ENCODE peak calls at places on chromosomes 4 and X, in five cellular contexts. One of them, this sample, is unnamed.
A peak's percentile ranks its signal among the peaks of the same experiment; 100 is the strongest.

GRCh38 chr4:172809319-172809718 is 359.3 kb upstream of the GALNT7 start:
- DNase-seq in ovary: no peak
- DNase-seq in esophagus squamous epithelium: no peak
- DNase-seq in spleen: no peak
- DNase-seq in stomach: no peak
- DNase-seq in this sample: no peak

GRCh38 chr4:15690020-15690809 is 8.6 kb downstream of the FAM200B start:
- DNase-seq in ovary: no peak
- DNase-seq in esophagus squamous epithelium: no peak
- DNase-seq in spleen: no peak
- DNase-seq in stomach: no peak
- DNase-seq in this sample: peak; percentile 68

GRCh38 chr4:100257567-100257966 is 67.3 kb upstream of the DDIT4L start:
- DNase-seq in ovary: no peak
- DNase-seq in esophagus squamous epithelium: no peak
- DNase-seq in spleen: no peak
- DNase-seq in stomach: no peak
- DNase-seq in this sample: no peak

GRCh38 chr4:10371869-10372471 is 85.3 kb downstream of the ZNF518B start:
- DNase-seq in ovary: no peak
- DNase-seq in esophagus squamous epithelium: no peak
- DNase-seq in spleen: peak; percentile 80
- DNase-seq in stomach: no peak
- DNase-seq in this sample: no peak

GRCh38 chrX:66049056-66049455 is 9.2 kb upstream of the VSIG4 start:
- DNase-seq in ovary: no peak
- DNase-seq in esophagus squamous epithelium: no peak
- DNase-seq in spleen: no peak
- DNase-seq in stomach: no peak
- DNase-seq in this sample: no peak

GRCh38 chr4:174375422-174375821 is 91.7 kb downstream of the CEP44 start:
- DNase-seq in ovary: no peak
- DNase-seq in esophagus squamous epithelium: no peak
- DNase-seq in spleen: no peak
- DNase-seq in stomach: no peak
- DNase-seq in this sample: no peak

GRCh38 chr4:93827272-93827947 is 1.1 kb upstream of the ATOH1 start:
- DNase-seq in ovary: no peak
- DNase-seq in esophagus squamous epithelium: no peak
- DNase-seq in spleen: no peak
- DNase-seq in stomach: no peak
- DNase-seq in this sample: no peak

GRCh38 chrX:138745215-138745614 is 33.7 kb upstream of the FGF13 start:
- DNase-seq in ovary: peak; percentile 19
- DNase-seq in esophagus squamous epithelium: no peak
- DNase-seq in spleen: no peak
- DNase-seq in stomach: no peak
- DNase-seq in this sample: no peak

GRCh38 chrX:51837926-51838325 is 55.5 kb upstream of the MAGED1 start:
- DNase-seq in ovary: peak; percentile 75
- DNase-seq in esophagus squamous epithelium: no peak
- DNase-seq in spleen: no peak
- DNase-seq in stomach: peak; percentile 41
- DNase-seq in this sample: peak; percentile 9

GRCh38 chr4:141331534-141332358 is 111.1 kb downstream of the ZNF330 start:
- DNase-seq in ovary: no peak
- DNase-seq in esophagus squamous epithelium: no peak
- DNase-seq in spleen: no peak
- DNase-seq in stomach: no peak
- DNase-seq in this sample: no peak

GRCh38 chrX:18676470-18676869 is 4.6 kb upstream of the RS1 start:
- DNase-seq in ovary: peak; percentile 32
- DNase-seq in esophagus squamous epithelium: no peak
- DNase-seq in spleen: no peak
- DNase-seq in stomach: no peak
- DNase-seq in this sample: no peak

GRCh38 chr4:132770776-132771175 is 378.3 kb upstream of the PCDH10 start:
- DNase-seq in ovary: no peak
- DNase-seq in esophagus squamous epithelium: no peak
- DNase-seq in spleen: no peak
- DNase-seq in stomach: no peak
- DNase-seq in this sample: no peak

GRCh38 chrX:151346931-151347543 is 50.0 kb upstream of the VMA21 start:
- DNase-seq in ovary: no peak
- DNase-seq in esophagus squamous epithelium: no peak
- DNase-seq in spleen: no peak
- DNase-seq in stomach: no peak
- DNase-seq in this sample: no peak

GRCh38 chr4:95867919-95868318 is 28.0 kb downstream of the PDHA2 start:
- DNase-seq in ovary: no peak
- DNase-seq in esophagus squamous epithelium: no peak
- DNase-seq in spleen: no peak
- DNase-seq in stomach: no peak
- DNase-seq in this sample: no peak

GRCh38 chr4:99264927-99265326 is 25.9 kb downstream of the ADH1A start:
- DNase-seq in ovary: no peak
- DNase-seq in esophagus squamous epithelium: no peak
- DNase-seq in spleen: no peak
- DNase-seq in stomach: no peak
- DNase-seq in this sample: no peak

GRCh38 chr4:150152764-150153163 is 74.5 kb downstream of the DCLK2 start:
- DNase-seq in ovary: no peak
- DNase-seq in esophagus squamous epithelium: no peak
- DNase-seq in spleen: no peak
- DNase-seq in stomach: no peak
- DNase-seq in this sample: no peak

GRCh38 chr4:153538408-153539057 is 72.4 kb downstream of the TMEM131L start:
- DNase-seq in ovary: peak; percentile 50
- DNase-seq in esophagus squamous epithelium: no peak
- DNase-seq in spleen: no peak
- DNase-seq in stomach: no peak
- DNase-seq in this sample: no peak

GRCh38 chrX:10505726-10506125 is 114.7 kb downstream of the MID1 start:
- DNase-seq in ovary: no peak
- DNase-seq in esophagus squamous epithelium: no peak
- DNase-seq in spleen: no peak
- DNase-seq in stomach: no peak
- DNase-seq in this sample: no peak

GRCh38 chr4:85681194-85681803 is 206.3 kb downstream of the ARHGAP24 start:
- DNase-seq in ovary: no peak
- DNase-seq in esophagus squamous epithelium: no peak
- DNase-seq in spleen: no peak
- DNase-seq in stomach: no peak
- DNase-seq in this sample: peak; percentile 44

GRCh38 chr4:38805530-38806145 is 1.0 kb upstream of the TLR1 start:
- DNase-seq in ovary: peak; percentile 29
- DNase-seq in esophagus squamous epithelium: no peak
- DNase-seq in spleen: peak; percentile 79
- DNase-seq in stomach: no peak
- DNase-seq in this sample: no peak

GRCh38 chr4:186161138-186161537 is 30.2 kb upstream of the CYP4V2 start:
- DNase-seq in ovary: no peak
- DNase-seq in esophagus squamous epithelium: no peak
- DNase-seq in spleen: no peak
- DNase-seq in stomach: no peak
- DNase-seq in this sample: no peak

GRCh38 chrX:72461288-72461687 is 111.4 kb downstream of the HDAC8 start:
- DNase-seq in ovary: no peak
- DNase-seq in esophagus squamous epithelium: no peak
- DNase-seq in spleen: no peak
- DNase-seq in stomach: no peak
- DNase-seq in this sample: no peak

GRCh38 chr4:158250321-158250720 is 40.0 kb downstream of the TMEM144 start:
- DNase-seq in ovary: no peak
- DNase-seq in esophagus squamous epithelium: no peak
- DNase-seq in spleen: no peak
- DNase-seq in stomach: no peak
- DNase-seq in this sample: no peak

GRCh38 chr4:110165382-110166285 is 32.8 kb downstream of the ELOVL6 start:
- DNase-seq in ovary: no peak
- DNase-seq in esophagus squamous epithelium: no peak
- DNase-seq in spleen: no peak
- DNase-seq in stomach: no peak
- DNase-seq in this sample: no peak

GRCh38 chr4:156686120-156686519 is 285.5 kb downstream of the PDGFC start:
- DNase-seq in ovary: no peak
- DNase-seq in esophagus squamous epithelium: no peak
- DNase-seq in spleen: no peak
- DNase-seq in stomach: no peak
- DNase-seq in this sample: peak; percentile 59

GRCh38 chr4:532588-533317 is 33.7 kb downstream of the PIGG start:
- DNase-seq in ovary: no peak
- DNase-seq in esophagus squamous epithelium: no peak
- DNase-seq in spleen: peak; percentile 47
- DNase-seq in stomach: no peak
- DNase-seq in this sample: no peak

GRCh38 chrX:16137416-16138107 is 14.2 kb downstream of the GRPR start:
- DNase-seq in ovary: no peak
- DNase-seq in esophagus squamous epithelium: no peak
- DNase-seq in spleen: no peak
- DNase-seq in stomach: no peak
- DNase-seq in this sample: no peak

GRCh38 chr4:172666711-172667368 is 501.8 kb upstream of the GALNT7 start:
- DNase-seq in ovary: no peak
- DNase-seq in esophagus squamous epithelium: no peak
- DNase-seq in spleen: no peak
- DNase-seq in stomach: no peak
- DNase-seq in this sample: peak; percentile 52

GRCh38 chr4:14767142-14767541 is 235.1 kb upstream of the CPEB2 start:
- DNase-seq in ovary: no peak
- DNase-seq in esophagus squamous epithelium: no peak
- DNase-seq in spleen: no peak
- DNase-seq in stomach: no peak
- DNase-seq in this sample: no peak

GRCh38 chrX:136259543-136259942 is 8.3 kb upstream of the MAP7D3 start:
- DNase-seq in ovary: peak; percentile 39
- DNase-seq in esophagus squamous epithelium: no peak
- DNase-seq in spleen: no peak
- DNase-seq in stomach: no peak
- DNase-seq in this sample: no peak

GRCh38 chr4:21656832-21657231 is 291.7 kb downstream of the KCNIP4 start:
- DNase-seq in ovary: no peak
- DNase-seq in esophagus squamous epithelium: no peak
- DNase-seq in spleen: no peak
- DNase-seq in stomach: no peak
- DNase-seq in this sample: peak; percentile 68

GRCh38 chrX:41144873-41145272 is 59.6 kb downstream of the USP9X start:
- DNase-seq in ovary: no peak
- DNase-seq in esophagus squamous epithelium: no peak
- DNase-seq in spleen: no peak
- DNase-seq in stomach: no peak
- DNase-seq in this sample: no peak

GRCh38 chrX:72243472-72243871 is 4.6 kb upstream of the ERCC6L start:
- DNase-seq in ovary: no peak
- DNase-seq in esophagus squamous epithelium: no peak
- DNase-seq in spleen: no peak
- DNase-seq in stomach: no peak
- DNase-seq in this sample: no peak

DNA sequence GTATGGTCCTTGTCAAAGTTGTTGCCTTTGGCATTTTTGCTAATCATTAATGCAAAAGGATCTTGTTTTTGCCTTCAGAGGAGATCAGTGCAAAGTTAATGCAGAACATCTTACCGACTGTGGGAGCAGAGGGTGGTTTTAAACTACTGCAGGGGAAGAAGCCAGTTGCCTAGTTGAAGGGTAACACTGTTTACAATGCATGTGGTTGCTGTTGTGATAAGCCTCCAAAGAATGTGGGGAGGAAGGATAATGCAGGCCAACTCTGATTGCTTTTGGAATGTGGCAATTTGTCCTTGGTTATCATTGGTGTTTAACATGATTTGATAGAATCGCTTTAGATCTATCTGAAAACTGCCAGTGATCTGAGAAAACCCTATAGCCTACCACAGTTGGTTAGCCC is 204.3 kb upstream of the TLL1 start:
- DNase-seq in ovary: no peak
- DNase-seq in esophagus squamous epithelium: no peak
- DNase-seq in spleen: no peak
- DNase-seq in stomach: no peak
- DNase-seq in this sample: peak; percentile 52
- H3K4me3 ChIP-seq in ovary: no peak overlapping the region
- H3K4me3 ChIP-seq in esophagus squamous epithelium: no peak overlapping the region
- H3K4me3 ChIP-seq in spleen: no peak overlapping the region
- H3K4me3 ChIP-seq in stomach: no peak overlapping the region
- H3K4me3 ChIP-seq in this sample: no peak overlapping the region

DNA sequence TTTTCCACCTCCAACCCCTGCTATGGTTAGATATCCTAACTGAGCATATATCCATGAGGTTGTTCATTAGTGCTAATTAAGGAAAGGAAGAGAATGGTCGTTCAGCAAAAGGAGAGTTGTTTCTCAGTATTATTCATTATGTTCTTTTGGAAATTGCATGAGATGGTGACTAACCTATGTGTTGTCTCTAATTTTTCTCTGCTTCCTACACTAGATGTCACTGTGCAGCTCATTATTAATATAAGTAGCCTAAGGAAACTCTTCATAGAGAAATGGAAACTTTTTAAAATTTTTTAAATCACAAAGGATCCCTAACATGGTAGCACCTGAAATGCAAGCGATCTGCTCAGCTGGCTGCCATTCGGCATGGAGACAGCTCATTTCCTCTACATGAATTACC is 67.7 kb upstream of the FAM9A start:
- DNase-seq in ovary: no peak
- DNase-seq in esophagus squamous epithelium: no peak
- DNase-seq in spleen: no peak
- DNase-seq in stomach: no peak
- DNase-seq in this sample: no peak
- TF ChIP-seq CTCF in ovary: no peak
- TF ChIP-seq CTCF in esophagus squamous epithelium: no peak
- TF ChIP-seq CTCF in spleen: no peak
- TF ChIP-seq CTCF in stomach: no peak
- TF ChIP-seq CTCF in this sample: peak; percentile 32

GRCh38 chr4:40897557-40898203 is 147.9 kb downstream of the NSUN7 start:
- DNase-seq in ovary: peak; percentile 74
- DNase-seq in esophagus squamous epithelium: no peak
- DNase-seq in spleen: peak; percentile 89
- DNase-seq in stomach: peak; percentile 75
- DNase-seq in this sample: no peak
- H3K4me3 ChIP-seq in ovary: no peak overlapping the region
- H3K4me3 ChIP-seq in esophagus squamous epithelium: no peak overlapping the region
- H3K4me3 ChIP-seq in spleen: peak overlapping the region; percentile 45
- H3K4me3 ChIP-seq in stomach: no peak overlapping the region
- H3K4me3 ChIP-seq in this sample: peak overlapping the region; percentile 41

DNA sequence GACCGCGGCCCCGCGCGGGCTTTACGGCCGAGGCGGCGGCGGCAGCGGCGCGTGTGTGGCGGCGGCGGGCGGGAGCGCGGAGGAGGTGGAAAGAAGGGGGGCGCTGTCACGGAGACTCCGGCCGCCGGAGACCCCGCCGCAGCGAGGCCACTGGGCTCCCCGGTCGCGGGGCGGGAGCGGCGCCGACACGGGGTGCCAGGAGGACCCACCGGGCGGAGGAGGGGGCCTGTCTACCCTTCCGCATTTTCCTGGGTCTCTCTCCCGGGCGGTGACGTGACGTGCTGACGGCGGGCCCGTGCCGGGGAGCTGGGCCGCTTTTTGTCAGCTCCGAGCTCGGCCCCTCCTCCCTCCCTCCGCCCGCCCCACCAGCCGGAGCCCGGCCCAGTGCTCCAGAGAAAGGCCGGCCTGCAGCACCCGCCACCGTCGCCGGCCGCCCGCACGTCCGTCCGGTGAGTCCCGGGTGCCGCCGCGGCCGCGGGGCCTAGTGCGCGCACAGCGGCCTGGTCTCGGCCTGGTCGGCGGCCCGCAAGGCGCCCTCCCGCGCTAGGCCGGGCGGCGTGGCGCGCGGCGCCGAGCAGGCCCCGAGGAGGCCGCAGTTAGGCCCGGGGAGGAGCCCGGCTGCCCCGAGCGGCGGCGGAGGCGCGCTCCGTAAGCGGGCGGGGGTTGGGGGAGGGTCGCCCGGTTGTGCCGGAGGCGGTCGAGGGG is at the start of gene ZFX:
- DNase-seq in ovary: peak; percentile 74
- DNase-seq in esophagus squamous epithelium: peak; percentile 29
- DNase-seq in spleen: peak; percentile 96
- DNase-seq in stomach: peak; percentile 77
- DNase-seq in this sample: no peak
- TF ChIP-seq CTCF in ovary: no peak
- TF ChIP-seq CTCF in esophagus squamous epithelium: no peak
- TF ChIP-seq CTCF in spleen: no peak
- TF ChIP-seq CTCF in stomach: no peak
- TF ChIP-seq CTCF in this sample: no peak

This sample was measured in epithelial cell of proximal tubule.